ENCODE peak calls at places on chromosomes 13 and 19, in five cellular contexts. G is GM12878, A is HepG2, K is NT2/D1, O is H1. P is an unnamed sample.

GRCh38 chr19:33301011-33301899 is 1.1 kb downstream of the CEBPA start:
- DNase-seq in G (no peak), A (no peak), O (peak; percentile 64), K (no peak), P (no peak)

GRCh38 chr13:47039106-47039505 is 142.3 kb upstream of the HTR2A start:
- DNase-seq in K (no peak), O (no peak), A (no peak), G (no peak), P (no peak)

GRCh38 chr19:46635920-46636761 is at the start of gene GNG8:
- DNase-seq in K (no peak), O (peak; percentile 66), A (no peak), G (no peak), P (no peak)

GRCh38 chr19:28019901-28020300 is 1193.0 kb downstream of the UQCRFS1 start:
- DNase-seq in O (no peak), G (no peak), K (no peak), A (no peak), P (no peak)

GRCh38 chr19:41431426-41432386 is 4.5 kb upstream of the B3GNT8 start:
- DNase-seq in K (no peak), O (no peak), G (no peak), A (peak; percentile 24), P (no peak)

GRCh38 chr19:50975766-50976165 is 6.4 kb upstream of the KLK6 start:
- DNase-seq in O (no peak), A (no peak), K (no peak), G (no peak), P (no peak)

GRCh38 chr13:67226686-67227085 is 3.5 kb downstream of the PCDH9 start:
- DNase-seq in A (no peak), O (no peak), G (no peak), K (no peak), P (no peak)

GRCh38 chr19:6484251-6484650 is 2.7 kb upstream of the DENND1C start:
- DNase-seq in O (no peak), A (no peak), K (no peak), G (no peak), P (no peak)

GRCh38 chr13:35855531-35856019 is 275.6 kb downstream of the DCLK1 start:
- DNase-seq in A (no peak), O (peak; percentile 66), K (peak; percentile 89), G (no peak), P (peak; percentile 10)

GRCh38 chr13:39106216-39106995 is 68.2 kb downstream of the NHLRC3 start:
- DNase-seq in K (no peak), A (peak; percentile 4), O (no peak), G (no peak), P (no peak)

GRCh38 chr13:75347925-75348324 is 134.0 kb downstream of the TBC1D4 start:
- DNase-seq in K (no peak), O (no peak), G (no peak), A (no peak), P (no peak)

GRCh38 chr19:15114153-15114540 is 6.9 kb downstream of the SYDE1 start:
- DNase-seq in K (no peak), O (no peak), A (no peak), G (no peak), P (no peak)

GRCh38 chr13:34502621-34503020 is 439.4 kb upstream of the NBEA start:
- DNase-seq in A (no peak), O (no peak), K (no peak), G (no peak), P (no peak)

GRCh38 chr19:38900220-38900629 is 456 bp downstream of the NFKBIB start:
- DNase-seq in A (no peak), O (no peak), G (no peak), K (peak; percentile 16), P (no peak)

GRCh38 chr13:28408235-28408848 is 86.6 kb downstream of the FLT1 start:
- DNase-seq in O (no peak), K (no peak), A (no peak), G (no peak), P (peak; percentile 15)

GRCh38 chr19:49212302-49212701 is 54.7 kb downstream of the TRPM4 start:
- DNase-seq in K (no peak), A (no peak), O (no peak), G (no peak), P (no peak)

GRCh38 chr19:755063-755462 is 4.2 kb downstream of the MISP start:
- DNase-seq in A (no peak), K (no peak), O (no peak), G (no peak), P (no peak)

GRCh38 chr13:110677731-110678545 is 28.0 kb downstream of the CARS2 start:
- DNase-seq in K (no peak), A (no peak), G (no peak), O (no peak), P (no peak)

GRCh38 chr19:13007292-13008045 is 12.2 kb downstream of the NFIX start:
- DNase-seq in K (no peak), O (no peak), A (no peak), G (no peak), P (no peak)

GRCh38 chr13:75255653-75256052 is 226.3 kb downstream of the TBC1D4 start:
- DNase-seq in G (no peak), O (no peak), A (no peak), K (no peak), P (no peak)

GRCh38 chr13:33884506-33885221 is 66.7 kb downstream of the RFC3 start:
- DNase-seq in O (no peak), K (no peak), G (no peak), A (peak; percentile 39), P (no peak)

GRCh38 chr19:15812059-15812722 is 3.3 kb downstream of the OR10H1 start:
- DNase-seq in A (no peak), K (no peak), O (no peak), G (no peak), P (no peak)

GRCh38 chr13:79604752-79605151 is 123.8 kb downstream of the NDFIP2 start:
- DNase-seq in G (no peak), K (no peak), A (no peak), O (no peak), P (no peak)

GRCh38 chr19:406999-407491 is 1.9 kb downstream of the C2CD4C start:
- DNase-seq in O (peak; percentile 52), A (no peak), K (no peak), G (no peak), P (no peak)

GRCh38 chr13:35871561-35871960 is 259.6 kb downstream of the DCLK1 start:
- DNase-seq in O (no peak), G (no peak), K (no peak), A (no peak), P (no peak)

GRCh38 chr13:62278271-62278670 is 862.6 kb upstream of the PCDH20 start:
- DNase-seq in G (no peak), K (no peak), O (no peak), A (no peak), P (no peak)

GRCh38 chr19:35641515-35642151 is at the start of gene ETV2:
- DNase-seq in K (no peak), A (no peak), O (peak; percentile 80), G (no peak), P (no peak)
- TF ChIP-seq SUZ12 in K (no peak), A (no peak), O (no peak), G (no peak), P (no peak)

DNA sequence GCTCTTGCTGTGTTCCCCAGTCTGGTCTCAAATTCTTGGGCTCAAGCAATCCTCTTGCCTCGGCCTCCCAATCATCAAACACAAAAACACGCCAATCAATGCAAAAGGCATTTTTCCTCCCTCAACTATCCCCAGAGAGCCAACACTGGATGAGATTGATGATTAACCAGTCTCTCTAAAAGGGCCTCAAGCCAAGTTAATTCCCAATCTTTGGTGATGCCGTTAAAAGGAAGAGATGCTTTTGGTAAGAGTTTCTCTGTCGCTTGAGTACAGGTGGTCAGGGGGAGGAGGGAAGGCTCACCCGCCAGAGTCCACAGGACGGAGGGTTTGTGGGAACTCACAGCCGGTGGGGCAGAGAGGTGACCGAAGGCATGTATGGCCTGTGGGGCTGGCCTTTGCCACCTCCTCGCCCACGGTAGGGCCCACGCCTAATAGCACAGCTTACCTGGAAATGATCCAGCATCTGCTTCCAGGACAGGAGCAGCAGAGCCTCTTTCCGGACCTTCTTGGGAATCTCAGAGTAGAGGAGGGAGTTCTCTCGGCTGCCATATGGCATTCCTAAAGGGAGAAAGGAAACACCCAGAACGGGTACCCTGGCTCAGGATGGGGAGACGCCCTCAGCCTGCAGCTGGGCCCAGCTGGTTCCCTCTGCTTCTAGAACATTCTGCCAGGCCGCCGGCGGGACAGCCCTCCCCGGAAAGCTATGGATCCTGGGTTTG is 18.1 kb downstream of the DPP9 start:
- DNase-seq in O (no peak), A (peak; percentile 89), G (no peak), K (no peak), P (no peak)
- TF ChIP-seq SUZ12 in O (no peak), A (no peak), G (no peak), K (no peak), P (no peak)

GRCh38 chr19:18274303-18274775 is at the start of gene IQCN:
- DNase-seq in O (no peak), G (no peak), K (no peak), A (peak; percentile 62), P (no peak)
- TF ChIP-seq SUZ12 in O (no peak), G (no peak), K (no peak), A (no peak), P (no peak)

GRCh38 chr13:98468352-98468751 is 108.6 kb downstream of the STK24 start:
- DNase-seq in A (no peak), K (no peak), G (no peak), O (no peak), P (no peak)
- TF ChIP-seq SUZ12 in A (no peak), K (no peak), G (no peak), O (no peak), P (no peak)

GRCh38 chr19:3225677-3226093 is 1.2 kb downstream of the CELF5 start:
- DNase-seq in K (no peak), O (no peak), A (no peak), G (no peak), P (no peak)

GRCh38 chr19:3227054-3227626 is 2.7 kb downstream of the CELF5 start:
- DNase-seq in O (no peak), G (no peak), A (no peak), K (no peak), P (no peak)

GRCh38 chr19:3220576-3220975 is 3.9 kb upstream of the CELF5 start:
- DNase-seq in K (no peak), G (no peak), O (no peak), A (no peak), P (no peak)

GRCh38 chr19:3222709-3223108 is 1.8 kb upstream of the CELF5 start:
- DNase-seq in K (no peak), A (no peak), O (no peak), G (no peak), P (no peak)

DNA sequence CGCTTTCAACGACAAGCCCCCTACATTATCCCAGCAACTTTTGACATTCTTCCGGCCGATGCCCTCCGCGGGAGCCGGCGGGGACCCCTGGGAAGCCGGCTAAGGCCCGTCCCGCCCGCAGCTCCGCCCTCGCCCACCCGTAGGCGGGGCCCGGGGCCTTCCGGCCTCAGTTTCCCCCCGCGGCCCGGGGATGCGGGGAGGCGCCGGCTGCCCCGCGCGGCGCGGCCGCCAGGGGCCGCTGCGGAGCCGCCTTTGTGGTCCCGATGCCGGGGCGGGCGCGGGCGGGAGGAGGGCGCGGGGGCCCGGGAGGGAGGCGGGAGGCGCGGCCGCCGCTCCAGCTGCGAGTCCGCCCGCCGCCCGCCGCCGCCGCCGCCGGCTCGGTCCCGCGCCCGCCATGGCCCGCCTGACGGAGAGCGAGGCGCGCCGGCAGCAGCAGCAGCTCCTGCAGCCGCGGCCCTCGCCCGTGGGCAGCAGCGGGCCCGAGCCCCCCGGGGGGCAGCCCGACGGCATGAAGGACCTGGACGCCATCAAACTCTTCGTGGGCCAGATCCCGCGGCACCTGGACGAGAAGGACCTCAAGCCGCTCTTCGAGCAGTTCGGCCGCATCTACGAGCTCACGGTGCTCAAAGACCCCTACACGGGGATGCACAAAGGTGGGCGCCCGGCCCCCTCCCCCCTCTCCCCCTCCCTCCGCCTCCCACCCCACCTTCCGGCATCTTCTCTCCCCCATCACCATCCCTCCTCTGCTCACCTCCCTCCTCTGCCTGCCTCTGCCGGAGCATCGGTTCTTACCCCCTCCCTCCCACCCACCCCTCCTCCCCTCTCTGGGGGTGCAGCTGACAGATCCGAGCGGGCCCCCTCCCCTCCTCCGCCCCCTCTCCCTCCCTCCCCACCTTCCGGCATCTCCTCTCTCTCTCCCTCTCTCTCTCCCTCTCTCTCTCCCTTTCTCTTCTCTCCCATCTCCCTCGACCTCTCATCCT is at the start of gene CELF5:
- DNase-seq in G (no peak), K (no peak), A (no peak), O (peak; percentile 86), P (peak; percentile 88)
- TF ChIP-seq SUZ12 in G (no peak), K (no peak), A (no peak), O (no peak), P (no peak)